ENCODE peak calls at places on chromosomes 3 and 15, in ten cellular contexts. One of them, this sample, is unnamed.

GRCh38 chr3:64257096-64257755 is 32.0 kb upstream of the PRICKLE2 start:
- DNase-seq in EL: no peak
- DNase-seq in PC-3: no peak
- DNase-seq in COR-L47: no peak
- DNase-seq in activated T-cell treated with anti-CD3 and anti-CD28 coated beads for 1 hour: no peak
- DNase-seq in amniotic stem cell: no peak
- DNase-seq in RPMI8226: no peak
- DNase-seq in HuH-7.5: no peak
- DNase-seq in heart right ventricle: no peak
- DNase-seq in stimulated activated naive CD4-positive, alpha-beta T cell: no peak
- DNase-seq in this sample: no peak

GRCh38 chr3:10964537-10965167 is 27.9 kb upstream of the SLC6A1 start:
- DNase-seq in HuH-7.5: peak; percentile 77
- DNase-seq in amniotic stem cell: no peak
- DNase-seq in PC-3: peak; percentile 48
- DNase-seq in stimulated activated naive CD4-positive, alpha-beta T cell: no peak
- DNase-seq in activated T-cell treated with anti-CD3 and anti-CD28 coated beads for 1 hour: no peak
- DNase-seq in RPMI8226: peak; percentile 50
- DNase-seq in EL: peak; percentile 15
- DNase-seq in COR-L47: no peak
- DNase-seq in heart right ventricle: no peak
- DNase-seq in this sample: peak; percentile 14

GRCh38 chr3:188627652-188628051 is 473.7 kb downstream of the LPP start:
- DNase-seq in EL: peak; percentile 94
- DNase-seq in COR-L47: no peak
- DNase-seq in RPMI8226: no peak
- DNase-seq in amniotic stem cell: peak; percentile 46
- DNase-seq in heart right ventricle: no peak
- DNase-seq in HuH-7.5: no peak
- DNase-seq in activated T-cell treated with anti-CD3 and anti-CD28 coated beads for 1 hour: no peak
- DNase-seq in stimulated activated naive CD4-positive, alpha-beta T cell: no peak
- DNase-seq in PC-3: peak; percentile 91
- DNase-seq in this sample: no peak

GRCh38 chr3:78912217-78912616 is 855.6 kb downstream of the ROBO1 start:
- DNase-seq in stimulated activated naive CD4-positive, alpha-beta T cell: no peak
- DNase-seq in heart right ventricle: no peak
- DNase-seq in HuH-7.5: no peak
- DNase-seq in amniotic stem cell: no peak
- DNase-seq in EL: no peak
- DNase-seq in RPMI8226: no peak
- DNase-seq in activated T-cell treated with anti-CD3 and anti-CD28 coated beads for 1 hour: no peak
- DNase-seq in PC-3: no peak
- DNase-seq in COR-L47: no peak
- DNase-seq in this sample: no peak

GRCh38 chr3:126361211-126361610 is 4.0 kb upstream of the KLF15 start:
- DNase-seq in PC-3: no peak
- DNase-seq in stimulated activated naive CD4-positive, alpha-beta T cell: no peak
- DNase-seq in activated T-cell treated with anti-CD3 and anti-CD28 coated beads for 1 hour: no peak
- DNase-seq in EL: no peak
- DNase-seq in HuH-7.5: no peak
- DNase-seq in COR-L47: no peak
- DNase-seq in heart right ventricle: no peak
- DNase-seq in amniotic stem cell: no peak
- DNase-seq in RPMI8226: no peak
- DNase-seq in this sample: no peak

GRCh38 chr3:45330500-45331295 is 57.7 kb upstream of the LARS2 start:
- DNase-seq in EL: no peak
- DNase-seq in RPMI8226: peak; percentile 23
- DNase-seq in stimulated activated naive CD4-positive, alpha-beta T cell: no peak
- DNase-seq in amniotic stem cell: no peak
- DNase-seq in PC-3: peak; percentile 65
- DNase-seq in HuH-7.5: no peak
- DNase-seq in heart right ventricle: no peak
- DNase-seq in activated T-cell treated with anti-CD3 and anti-CD28 coated beads for 1 hour: no peak
- DNase-seq in COR-L47: no peak
- DNase-seq in this sample: no peak

GRCh38 chr15:96349933-96350292 is 19.4 kb downstream of the NR2F2 start:
- DNase-seq in RPMI8226: no peak
- DNase-seq in amniotic stem cell: no peak
- DNase-seq in COR-L47: no peak
- DNase-seq in activated T-cell treated with anti-CD3 and anti-CD28 coated beads for 1 hour: no peak
- DNase-seq in EL: no peak
- DNase-seq in stimulated activated naive CD4-positive, alpha-beta T cell: no peak
- DNase-seq in HuH-7.5: no peak
- DNase-seq in heart right ventricle: no peak
- DNase-seq in PC-3: no peak
- DNase-seq in this sample: no peak

GRCh38 chr3:155065537-155065936 is 14.6 kb upstream of the MME start:
- DNase-seq in heart right ventricle: no peak
- DNase-seq in HuH-7.5: no peak
- DNase-seq in EL: peak; percentile 89
- DNase-seq in activated T-cell treated with anti-CD3 and anti-CD28 coated beads for 1 hour: no peak
- DNase-seq in COR-L47: no peak
- DNase-seq in amniotic stem cell: no peak
- DNase-seq in RPMI8226: no peak
- DNase-seq in PC-3: peak; percentile 50
- DNase-seq in stimulated activated naive CD4-positive, alpha-beta T cell: no peak
- DNase-seq in this sample: no peak

GRCh38 chr15:58387130-58387529 is 44.7 kb upstream of the LIPC start:
- DNase-seq in heart right ventricle: no peak
- DNase-seq in HuH-7.5: no peak
- DNase-seq in activated T-cell treated with anti-CD3 and anti-CD28 coated beads for 1 hour: no peak
- DNase-seq in COR-L47: no peak
- DNase-seq in stimulated activated naive CD4-positive, alpha-beta T cell: no peak
- DNase-seq in PC-3: peak; percentile 37
- DNase-seq in EL: peak; percentile 49
- DNase-seq in amniotic stem cell: no peak
- DNase-seq in RPMI8226: no peak
- DNase-seq in this sample: no peak

GRCh38 chr3:142577701-142578308 is 728 bp downstream of the ATR start:
- DNase-seq in RPMI8226: no peak
- DNase-seq in HuH-7.5: no peak
- DNase-seq in heart right ventricle: no peak
- DNase-seq in PC-3: no peak
- DNase-seq in activated T-cell treated with anti-CD3 and anti-CD28 coated beads for 1 hour: no peak
- DNase-seq in amniotic stem cell: no peak
- DNase-seq in COR-L47: no peak
- DNase-seq in stimulated activated naive CD4-positive, alpha-beta T cell: no peak
- DNase-seq in EL: no peak
- DNase-seq in this sample: no peak

GRCh38 chr3:28575100-28575747 is 226.6 kb upstream of the AZI2 start:
- DNase-seq in EL: no peak
- DNase-seq in amniotic stem cell: no peak
- DNase-seq in COR-L47: no peak
- DNase-seq in activated T-cell treated with anti-CD3 and anti-CD28 coated beads for 1 hour: no peak
- DNase-seq in HuH-7.5: no peak
- DNase-seq in stimulated activated naive CD4-positive, alpha-beta T cell: no peak
- DNase-seq in PC-3: no peak
- DNase-seq in heart right ventricle: peak; percentile 4
- DNase-seq in RPMI8226: no peak
- DNase-seq in this sample: no peak

GRCh38 chr3:102400142-102400541 is 34.7 kb upstream of the ZPLD1 start:
- DNase-seq in RPMI8226: no peak
- DNase-seq in HuH-7.5: no peak
- DNase-seq in PC-3: peak; percentile 64
- DNase-seq in activated T-cell treated with anti-CD3 and anti-CD28 coated beads for 1 hour: no peak
- DNase-seq in heart right ventricle: no peak
- DNase-seq in stimulated activated naive CD4-positive, alpha-beta T cell: no peak
- DNase-seq in amniotic stem cell: no peak
- DNase-seq in COR-L47: no peak
- DNase-seq in EL: peak; percentile 6
- DNase-seq in this sample: no peak

This sample was measured in MM.1S.